ENCODE peak calls at places on chromosomes 4 and X, in nine cellular contexts. V is RCC 7860; B is natural killer cell; Q is NCI-H460; K is AG20443; H is endothelial cell; Y is stimulated activated CD4-positive, alpha-beta T cell treated with anti-CD3 and anti-CD28 coated beads, TNF-alpha, amount 100 ng/mL, for 48 hours; X is cardiac muscle cell; G is HEK293T. J is an unnamed sample.

GRCh38 chr4:126451237-126451885 is 1136.6 kb downstream of the FAT4 start:
- DNase-seq in V (no peak), B (no peak), Q (no peak), K (peak; percentile 36), H (no peak), Y (no peak), X (no peak), G (no peak), J (no peak)

GRCh38 chr4:26700110-26700509 is 116.2 kb downstream of the TBC1D19 start:
- DNase-seq in V (no peak), B (no peak), Q (no peak), K (no peak), H (no peak), Y (no peak), X (no peak), G (no peak), J (no peak)

GRCh38 chrX:252421-253291 is 28.5 kb upstream of the PLCXD1 start:
- DNase-seq in V (no peak), B (no peak), Q (no peak), K (no peak), H (no peak), Y (no peak), X (no peak), G (no peak), J (no peak)

GRCh38 chr4:17463606-17464005 is 48.3 kb downstream of the QDPR start:
- DNase-seq in V (no peak), B (no peak), Q (no peak), K (no peak), H (no peak), Y (no peak), X (no peak), G (no peak), J (no peak)

GRCh38 chrX:13939741-13940597 is 89.7 kb downstream of the GEMIN8 start:
- DNase-seq in V (no peak), B (no peak), Q (no peak), K (no peak), H (no peak), Y (no peak), X (no peak), G (no peak), J (no peak)

GRCh38 chrX:85561216-85561615 is 181.8 kb upstream of the POF1B start:
- DNase-seq in V (no peak), B (no peak), Q (no peak), K (no peak), H (no peak), Y (no peak), X (no peak), G (no peak), J (no peak)

GRCh38 chrX:55057691-55058249 is 17.1 kb upstream of the PAGE2B start:
- DNase-seq in V (peak; percentile 6), B (no peak), Q (peak; percentile 41), K (peak; percentile 16), H (peak; percentile 7), Y (no peak), X (peak; percentile 5), G (peak; percentile 44), J (no peak)

GRCh38 chrX:47456080-47456479 is 26.9 kb downstream of the ZNF41 start:
- DNase-seq in V (no peak), B (no peak), Q (no peak), K (no peak), H (no peak), Y (no peak), X (no peak), G (no peak), J (no peak)

GRCh38 chr4:13515268-13515667 is 29.0 kb downstream of the NKX3-2 start:
- DNase-seq in V (no peak), B (no peak), Q (no peak), K (no peak), H (no peak), Y (no peak), X (no peak), G (no peak), J (no peak)

GRCh38 chr4:59127748-59128147 is 2017.6 kb upstream of the IGFBP7 start:
- DNase-seq in V (no peak), B (no peak), Q (no peak), K (no peak), H (no peak), Y (no peak), X (no peak), G (no peak), J (no peak)

GRCh38 chrX:53930513-53931380 is 113.5 kb downstream of the PHF8 start:
- DNase-seq in V (peak; percentile 26), B (no peak), Q (no peak), K (no peak), H (no peak), Y (no peak), X (no peak), G (no peak), J (no peak)

GRCh38 chr4:156771171-156771837 is 200.3 kb downstream of the PDGFC start:
- DNase-seq in V (peak; percentile 62), B (no peak), Q (peak; percentile 38), K (peak; percentile 60), H (no peak), Y (no peak), X (no peak), G (peak; percentile 40), J (no peak)

GRCh38 chr4:6338951-6339817 is 69.5 kb downstream of the WFS1 start:
- DNase-seq in V (no peak), B (no peak), Q (no peak), K (no peak), H (no peak), Y (no peak), X (no peak), G (no peak), J (no peak)

GRCh38 chr4:142944565-142944964 is 98.5 kb upstream of the INPP4B start:
- DNase-seq in V (no peak), B (no peak), Q (no peak), K (no peak), H (no peak), Y (no peak), X (no peak), G (no peak), J (no peak)

GRCh38 chr4:156294577-156294976 is 340.9 kb upstream of the CTSO start:
- DNase-seq in V (peak; percentile 84), B (no peak), Q (peak; percentile 77), K (peak; percentile 16), H (peak; percentile 6), Y (no peak), X (peak; percentile 49), G (peak; percentile 31), J (no peak)

GRCh38 chr4:133151681-133152329 is 2.7 kb downstream of the PCDH10 start:
- DNase-seq in V (no peak), B (no peak), Q (no peak), K (peak; percentile 4), H (peak; percentile 59), Y (no peak), X (peak; percentile 70), G (peak; percentile 52), J (no peak)

GRCh38 chr4:176902710-176903323 is 110.1 kb upstream of the VEGFC start:
- DNase-seq in V (peak; percentile 83), B (no peak), Q (no peak), K (peak; percentile 62), H (no peak), Y (no peak), X (no peak), G (no peak), J (no peak)

GRCh38 chr4:107799634-107800033 is 25.1 kb upstream of the SGMS2 start:
- DNase-seq in V (no peak), B (no peak), Q (no peak), K (no peak), H (no peak), Y (no peak), X (no peak), G (no peak), J (no peak)

GRCh38 chr4:12389604-12390003 is 960.9 kb upstream of the HS3ST1 start:
- DNase-seq in V (no peak), B (no peak), Q (no peak), K (no peak), H (no peak), Y (no peak), X (no peak), G (no peak), J (no peak)

GRCh38 chrX:20988804-20989203 is 385.4 kb upstream of the CNKSR2 start:
- DNase-seq in V (no peak), B (no peak), Q (no peak), K (no peak), H (no peak), Y (no peak), X (no peak), G (no peak), J (no peak)

GRCh38 chr4:70992354-70992753 is 1.1 kb upstream of the DCK start:
- DNase-seq in V (no peak), B (no peak), Q (no peak), K (no peak), H (no peak), Y (no peak), X (no peak), G (no peak), J (no peak)

GRCh38 chr4:16837475-16837874 is 61.0 kb downstream of the LDB2 start:
- DNase-seq in V (no peak), B (no peak), Q (no peak), K (no peak), H (no peak), Y (no peak), X (no peak), G (no peak), J (no peak)

J was measured in activated naive CD8-positive, alpha-beta T cell treated with anti-CD3 and anti-CD28 coated beads, Interleukin-2, amount 50 U/mL, for 16 hours.